ENCODE peak calls at places on chromosomes 12 and 14, in seven cellular contexts. One of them, this sample, is unnamed.

GRCh38 chr12:76312314-76312713 is 35.9 kb downstream of the BBS10 start:
- DNase-seq in Ammon's horn: no peak
- DNase-seq in left cardiac atrium: no peak
- DNase-seq in AG09309: no peak
- DNase-seq in neural crest cell: no peak
- DNase-seq in T-helper 17 cell: no peak
- DNase-seq in fibroblast of mammary gland: peak; percentile 17
- DNase-seq in this sample: no peak

GRCh38 chr12:10362828-10363664 is 26.8 kb downstream of the KLRK1 start:
- DNase-seq in Ammon's horn: no peak
- DNase-seq in left cardiac atrium: no peak
- DNase-seq in AG09309: no peak
- DNase-seq in neural crest cell: no peak
- DNase-seq in T-helper 17 cell: no peak
- DNase-seq in fibroblast of mammary gland: no peak
- DNase-seq in this sample: no peak

GRCh38 chr14:95886366-95886765 is 9.7 kb downstream of the TUNAR start:
- DNase-seq in Ammon's horn: peak; percentile 22
- DNase-seq in left cardiac atrium: no peak
- DNase-seq in AG09309: no peak
- DNase-seq in neural crest cell: no peak
- DNase-seq in T-helper 17 cell: no peak
- DNase-seq in fibroblast of mammary gland: no peak
- DNase-seq in this sample: no peak

GRCh38 chr12:95790912-95791849 is 617 bp upstream of the NTN4 start:
- DNase-seq in Ammon's horn: peak; percentile 23
- DNase-seq in left cardiac atrium: peak; percentile 46
- DNase-seq in AG09309: no peak
- DNase-seq in neural crest cell: peak; percentile 13
- DNase-seq in T-helper 17 cell: peak; percentile 40
- DNase-seq in fibroblast of mammary gland: no peak
- DNase-seq in this sample: no peak

GRCh38 chr14:73774671-73775070 is 60.5 kb upstream of the PNMA1 start:
- DNase-seq in Ammon's horn: no peak
- DNase-seq in left cardiac atrium: no peak
- DNase-seq in AG09309: no peak
- DNase-seq in neural crest cell: no peak
- DNase-seq in T-helper 17 cell: no peak
- DNase-seq in fibroblast of mammary gland: no peak
- DNase-seq in this sample: no peak

GRCh38 chr14:51527073-51527472 is 124.6 kb upstream of the FRMD6 start:
- DNase-seq in Ammon's horn: no peak
- DNase-seq in left cardiac atrium: no peak
- DNase-seq in AG09309: no peak
- DNase-seq in neural crest cell: no peak
- DNase-seq in T-helper 17 cell: no peak
- DNase-seq in fibroblast of mammary gland: peak; percentile 77
- DNase-seq in this sample: no peak

GRCh38 chr14:49767473-49768300 is at the start of gene KLHDC2:
- DNase-seq in Ammon's horn: peak; percentile 93
- DNase-seq in left cardiac atrium: peak; percentile 92
- DNase-seq in AG09309: peak; percentile 58
- DNase-seq in neural crest cell: peak; percentile 79
- DNase-seq in T-helper 17 cell: peak; percentile 86
- DNase-seq in fibroblast of mammary gland: peak; percentile 79
- DNase-seq in this sample: peak; percentile 80

GRCh38 chr14:63039800-63040380 is 5.4 kb downstream of the KCNH5 start:
- DNase-seq in Ammon's horn: peak; percentile 31
- DNase-seq in left cardiac atrium: no peak
- DNase-seq in AG09309: no peak
- DNase-seq in neural crest cell: no peak
- DNase-seq in T-helper 17 cell: no peak
- DNase-seq in fibroblast of mammary gland: peak; percentile 67
- DNase-seq in this sample: no peak

GRCh38 chr14:24634158-24634557 is at the start of gene GZMB:
- DNase-seq in Ammon's horn: no peak
- DNase-seq in left cardiac atrium: no peak
- DNase-seq in AG09309: no peak
- DNase-seq in neural crest cell: no peak
- DNase-seq in T-helper 17 cell: no peak
- DNase-seq in fibroblast of mammary gland: peak; percentile 12
- DNase-seq in this sample: no peak

GRCh38 chr14:101552786-101553231 is 8.5 kb upstream of the DIO3 start:
- DNase-seq in Ammon's horn: no peak
- DNase-seq in left cardiac atrium: no peak
- DNase-seq in AG09309: no peak
- DNase-seq in neural crest cell: no peak
- DNase-seq in T-helper 17 cell: no peak
- DNase-seq in fibroblast of mammary gland: no peak
- DNase-seq in this sample: no peak

GRCh38 chr14:103385153-103385993 is at the start of gene MARK3:
- DNase-seq in Ammon's horn: peak; percentile 97
- DNase-seq in left cardiac atrium: peak; percentile 99
- DNase-seq in AG09309: peak; percentile 75
- DNase-seq in neural crest cell: peak; percentile 92
- DNase-seq in T-helper 17 cell: peak; percentile 94
- DNase-seq in fibroblast of mammary gland: peak; percentile 95
- DNase-seq in this sample: peak; percentile 94

GRCh38 chr12:101599771-101600486 is 5.2 kb downstream of the MYBPC1 start:
- DNase-seq in Ammon's horn: no peak
- DNase-seq in left cardiac atrium: no peak
- DNase-seq in AG09309: no peak
- DNase-seq in neural crest cell: no peak
- DNase-seq in T-helper 17 cell: no peak
- DNase-seq in fibroblast of mammary gland: no peak
- DNase-seq in this sample: no peak